ENCODE peak calls at places on chromosomes 11 and 22, in four cellular contexts. T is SK-N-SH, G is A549, N is K562. W is an unnamed sample.

GRCh38 chr22:30036656-30037055 is 43.6 kb upstream of the HORMAD2 start:
- DNase-seq in N (peak; percentile 35), G (peak; percentile 16), T (no peak), W (no peak)

GRCh38 chr22:23969071-23969470 is 2.4 kb downstream of the DDTL start:
- DNase-seq in N (peak; percentile 3), G (no peak), T (no peak), W (no peak)

GRCh38 chr11:68929135-68929534 is 25.4 kb downstream of the IGHMBP2 start:
- DNase-seq in N (no peak), T (no peak), G (no peak), W (peak; percentile 48)

GRCh38 chr11:36376315-36376887 is 80.3 kb downstream of the PRR5L start:
- DNase-seq in N (no peak), T (peak; percentile 49), G (peak; percentile 20), W (peak; percentile 76)

GRCh38 chr11:65790104-65790901 is 3.4 kb downstream of the OVOL1 start:
- DNase-seq in G (no peak), N (no peak), T (peak; percentile 30), W (no peak)

GRCh38 chr22:37631448-37632173 is 7.9 kb upstream of the SH3BP1 start:
- DNase-seq in T (no peak), G (no peak), N (no peak), W (peak; percentile 79)

GRCh38 chr11:107777094-107777493 is 65.2 kb upstream of the SLN start:
- DNase-seq in G (no peak), N (no peak), T (no peak), W (no peak)

GRCh38 chr11:125376117-125376516 is 119.9 kb downstream of the FEZ1 start:
- DNase-seq in G (no peak), T (no peak), N (peak; percentile 20), W (peak; percentile 46)

GRCh38 chr11:74815966-74816365 is 67.3 kb downstream of the RNF169 start:
- DNase-seq in N (no peak), G (no peak), T (no peak), W (no peak)

GRCh38 chr11:68855205-68855978 is 13.7 kb upstream of the CPT1A start:
- DNase-seq in T (peak; percentile 75), G (no peak), N (no peak), W (peak; percentile 90)

GRCh38 chr11:111878385-111878765 is 590 bp downstream of the FDXACB1 start:
- DNase-seq in G (peak; percentile 43), T (no peak), N (no peak), W (no peak)

GRCh38 chr11:66467034-66467659 is 442 bp downstream of the PELI3 start:
- DNase-seq in N (no peak), T (no peak), G (peak; percentile 30), W (no peak)

GRCh38 chr11:93686226-93686625 is 24.7 kb downstream of the CEP295 start:
- DNase-seq in N (no peak), G (no peak), T (no peak), W (no peak)

GRCh38 chr11:17906436-17906835 is 106.4 kb downstream of the SERGEF start:
- DNase-seq in T (peak; percentile 62), G (peak; percentile 20), N (peak; percentile 40), W (no peak)

GRCh38 chr22:43830931-43831560 is 18.9 kb upstream of the EFCAB6 start:
- DNase-seq in T (no peak), N (no peak), G (no peak), W (no peak)

GRCh38 chr22:43828711-43829447 is 16.8 kb upstream of the EFCAB6 start:
- DNase-seq in T (peak; percentile 61), N (no peak), G (peak; percentile 10), W (peak; percentile 86)

GRCh38 chr22:43831561-43832392 is 19.7 kb upstream of the EFCAB6 start:
- DNase-seq in G (no peak), T (no peak), N (no peak), W (no peak)

GRCh38 chr22:43829448-43829821 is 17.3 kb upstream of the EFCAB6 start:
- DNase-seq in G (no peak), T (peak; percentile 89), N (no peak), W (no peak)

GRCh38 chr22:43829904-43830851 is 18.1 kb upstream of the EFCAB6 start:
- DNase-seq in G (no peak), N (no peak), T (peak; percentile 62), W (no peak)
- TF ChIP-seq EP300 in G (no peak), N (no peak), T (no peak), W (peak; percentile 40)

DNA sequence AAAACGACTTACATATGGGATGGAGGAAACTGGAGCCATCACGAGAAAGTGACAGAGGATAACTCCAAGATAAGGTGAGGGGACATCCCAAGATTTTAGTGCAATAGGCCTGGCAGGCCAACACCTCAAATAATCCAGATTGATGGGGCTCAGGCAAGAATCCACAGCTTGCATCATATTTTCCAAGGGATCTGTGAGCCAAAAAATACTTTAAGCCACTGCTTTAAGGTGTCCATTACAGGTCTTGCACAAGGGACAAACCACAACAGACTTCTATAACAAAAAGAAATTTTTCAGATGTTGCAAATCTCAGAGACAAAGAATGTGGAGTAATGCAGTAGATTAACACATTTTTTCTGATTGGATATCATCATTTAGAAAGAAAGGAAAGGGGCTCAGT is 45.6 kb downstream of the DENND5A start:
- DNase-seq in G (peak; percentile 29), T (no peak), N (no peak), W (no peak)
- TF ChIP-seq EP300 in G (no peak), T (no peak), N (no peak), W (no peak)

GRCh38 chr11:70108250-70108649 is 30.1 kb downstream of the ANO1 start:
- DNase-seq in N (no peak), G (no peak), T (no peak), W (no peak)
- TF ChIP-seq EP300 in N (no peak), G (no peak), T (no peak), W (no peak)

DNA sequence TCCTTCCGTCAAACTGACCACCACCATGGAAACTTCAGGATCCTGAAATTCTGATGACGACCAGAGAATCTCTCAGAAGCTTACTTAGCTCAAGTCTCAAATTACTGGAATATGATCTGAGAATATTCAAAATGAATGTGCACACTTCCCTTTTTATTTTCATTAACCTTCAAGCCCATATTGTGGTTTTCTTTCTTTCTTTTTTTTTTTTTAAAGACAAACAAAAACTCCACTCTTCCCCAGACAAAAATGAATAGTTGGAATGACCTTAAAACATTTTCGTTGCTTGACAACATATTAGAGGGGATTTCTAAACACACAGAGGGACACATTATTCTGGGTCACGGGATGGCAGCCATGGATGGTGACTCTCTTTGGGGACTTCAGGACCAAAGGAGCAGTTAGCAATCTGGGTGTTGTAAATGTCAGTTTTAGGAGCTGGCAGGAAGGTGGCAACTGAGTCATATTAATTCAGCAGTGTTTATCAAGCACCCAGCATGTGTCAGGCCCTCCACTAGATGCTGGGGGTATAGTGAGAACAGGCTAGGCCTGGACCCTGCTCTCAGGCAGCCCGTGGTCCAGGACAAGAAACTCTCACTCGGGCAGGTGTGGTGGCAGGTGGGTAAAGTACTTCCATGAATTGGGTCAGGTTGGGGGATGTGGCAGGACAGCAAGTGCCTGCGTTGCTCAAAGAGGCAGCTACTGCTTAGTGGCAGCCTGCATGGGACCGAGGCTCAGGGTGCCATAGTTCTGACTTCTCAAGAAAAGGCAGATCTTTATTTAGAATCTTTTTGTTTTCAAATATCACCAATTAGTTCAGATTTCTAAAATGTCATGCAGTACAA is 126.1 kb downstream of the HIPK3 start:
- DNase-seq in N (no peak), T (no peak), G (no peak), W (no peak)
- TF ChIP-seq EP300 in N (no peak), T (no peak), G (no peak), W (no peak)